ENCODE peak calls at places on chromosome 10, in five cellular contexts. Q is mesothelial cell of epicardium, P is HCT116, V is BE2C, R is WERI-Rb-1. D is an unnamed sample.

GRCh38 chr10:112539340-112539739 is 92.3 kb downstream of the VTI1A start:
- DNase-seq in Q (no peak), P (peak; percentile 98), V (no peak), R (no peak), D (no peak)

GRCh38 chr10:80528901-80529300 is 8.8 kb upstream of the SH2D4B start:
- DNase-seq in Q (no peak), P (no peak), V (no peak), R (no peak), D (no peak)

GRCh38 chr10:28997736-28998135 is 291.1 kb upstream of the LYZL1 start:
- DNase-seq in Q (no peak), P (no peak), V (no peak), R (no peak), D (no peak)

GRCh38 chr10:50254479-50254878 is 3.2 kb upstream of the ASAH2 start:
- DNase-seq in Q (no peak), P (no peak), V (no peak), R (no peak), D (no peak)

GRCh38 chr10:8331896-8332729 is 277.6 kb downstream of the GATA3 start:
- DNase-seq in Q (no peak), P (no peak), V (peak; percentile 79), R (no peak), D (peak; percentile 47)

GRCh38 chr10:63236113-63236935 is 103.2 kb downstream of the NRBF2 start:
- DNase-seq in Q (no peak), P (peak; percentile 82), V (no peak), R (no peak), D (no peak)

GRCh38 chr10:17510242-17510908 is 56.0 kb upstream of the ST8SIA6 start:
- DNase-seq in Q (no peak), P (no peak), V (no peak), R (no peak), D (no peak)

GRCh38 chr10:82737556-82737955 is 862.6 kb downstream of the NRG3 start:
- DNase-seq in Q (no peak), P (no peak), V (no peak), R (peak; percentile 53), D (peak; percentile 31)

GRCh38 chr10:36448760-36449681 is 676.4 kb upstream of the ANKRD30A start:
- DNase-seq in Q (no peak), P (no peak), V (no peak), R (no peak), D (no peak)

GRCh38 chr10:101839002-101839401 is 4.6 kb downstream of the KCNIP2 start:
- DNase-seq in Q (no peak), P (no peak), V (no peak), R (no peak), D (no peak)

GRCh38 chr10:101840741-101841453 is 2.7 kb downstream of the KCNIP2 start:
- DNase-seq in Q (peak; percentile 73), P (peak; percentile 72), V (peak; percentile 86), R (peak; percentile 85), D (peak; percentile 95)

GRCh38 chr10:101841826-101842225 is 1.8 kb downstream of the KCNIP2 start:
- DNase-seq in Q (no peak), P (no peak), V (peak; percentile 37), R (no peak), D (no peak)

GRCh38 chr10:101839421-101840063 is 4.1 kb downstream of the KCNIP2 start:
- DNase-seq in Q (no peak), P (peak; percentile 38), V (peak; percentile 71), R (no peak), D (peak; percentile 71)

GRCh38 chr10:101840102-101840684 is 3.4 kb downstream of the KCNIP2 start:
- DNase-seq in Q (no peak), P (no peak), V (no peak), R (no peak), D (peak; percentile 30)
- TF ChIP-seq CTCF in Q (no peak), P (no peak), V (no peak), R (no peak), D (no peak)

GRCh38 chr10:15244635-15245197 is 76.2 kb upstream of the NMT2 start:
- DNase-seq in Q (no peak), P (no peak), V (no peak), R (no peak), D (no peak)

GRCh38 chr10:15245530-15245929 is 77.0 kb upstream of the NMT2 start:
- DNase-seq in Q (no peak), P (peak; percentile 21), V (peak; percentile 16), R (no peak), D (no peak)
- TF ChIP-seq CTCF in Q (no peak), P (peak; percentile 66), V (peak; percentile 37), R (peak; percentile 35), D (peak; percentile 23)

DNA sequence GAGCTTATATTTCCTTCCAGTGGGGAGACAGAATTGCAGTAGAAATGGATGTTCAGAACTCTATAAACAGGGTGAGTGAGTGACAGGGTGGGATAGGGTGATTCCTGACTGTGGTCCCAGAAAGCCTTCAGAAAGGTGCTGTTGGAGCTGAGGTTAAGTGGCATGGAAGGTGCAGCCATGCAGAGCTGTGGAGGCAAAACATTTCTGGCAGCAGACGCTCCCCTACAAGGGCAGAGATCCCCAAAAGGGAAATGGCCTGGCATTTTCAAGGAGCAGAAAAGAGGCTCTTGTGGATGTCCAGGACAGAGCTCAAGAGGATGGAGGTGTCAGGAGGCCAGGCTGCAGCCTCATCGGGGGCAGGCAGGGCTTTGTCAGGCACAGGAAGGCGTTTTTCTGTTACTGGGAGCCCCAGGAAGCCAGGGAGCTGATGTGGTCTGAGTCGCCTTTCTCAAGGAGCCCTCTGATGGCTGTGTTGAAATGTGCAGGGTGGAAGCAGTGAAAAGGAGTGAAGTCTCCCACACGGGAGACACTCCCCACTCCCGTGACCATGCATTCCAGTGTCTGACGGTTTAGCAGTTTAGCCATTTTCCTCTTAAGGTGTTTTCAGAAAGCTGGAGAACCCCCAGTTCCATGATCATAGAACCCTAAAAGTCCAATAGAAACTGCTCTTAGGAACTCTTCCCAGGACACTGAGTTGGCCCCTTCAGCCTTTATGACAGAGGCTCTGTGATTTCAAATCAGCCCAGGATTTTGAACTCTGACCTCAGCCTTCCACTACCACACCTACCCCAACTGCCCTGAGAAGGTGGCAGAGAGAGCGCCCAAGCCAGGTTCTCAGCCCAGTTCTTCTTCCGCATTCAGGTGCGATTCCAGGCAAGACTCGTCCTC is 96.2 kb downstream of the C10orf105 start:
- DNase-seq in Q (no peak), P (no peak), V (no peak), R (peak; percentile 32), D (peak; percentile 25)
- TF ChIP-seq CTCF in Q (no peak), P (peak; percentile 27), V (no peak), R (peak; percentile 42), D (no peak)

GRCh38 chr10:79385804-79386531 is 38.7 kb downstream of the PPIF start:
- DNase-seq in Q (peak; percentile 13), P (no peak), V (no peak), R (peak; percentile 47), D (no peak)
- TF ChIP-seq CTCF in Q (no peak), P (no peak), V (peak; percentile 32), R (peak; percentile 35), D (no peak)

GRCh38 chr10:107244122-107244521 is 79.6 kb upstream of the SORCS1 start:
- DNase-seq in Q (no peak), P (no peak), V (no peak), R (no peak), D (no peak)

GRCh38 chr10:107238275-107238674 is 73.8 kb upstream of the SORCS1 start:
- DNase-seq in Q (no peak), P (no peak), V (no peak), R (no peak), D (no peak)
- TF ChIP-seq CTCF in Q (no peak), P (no peak), V (no peak), R (no peak), D (no peak)

DNA sequence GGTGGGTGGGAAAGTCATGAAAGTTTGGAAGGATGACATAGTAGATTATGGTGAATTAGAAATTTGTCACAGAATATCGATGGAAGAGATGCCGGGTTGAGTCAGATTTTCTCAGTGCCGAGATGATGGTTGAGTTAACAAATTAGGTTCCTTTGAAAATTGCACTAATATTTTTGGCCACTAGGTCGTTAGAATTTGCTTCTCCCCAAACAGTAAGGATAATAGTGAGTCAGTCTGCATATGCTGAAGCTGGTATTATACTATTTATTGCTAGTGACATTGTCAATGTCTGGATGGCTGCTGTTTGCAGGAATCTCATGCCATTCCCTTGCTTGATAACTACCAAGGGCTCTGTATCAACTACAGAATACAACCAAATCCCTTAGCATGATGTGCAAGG is 37.7 kb upstream of the MINDY3 start:
- DNase-seq in Q (no peak), P (no peak), V (no peak), R (no peak), D (no peak)
- TF ChIP-seq CTCF in Q (peak; percentile 78), P (peak; percentile 51), V (peak; percentile 38), R (no peak), D (peak; percentile 15)

DNA sequence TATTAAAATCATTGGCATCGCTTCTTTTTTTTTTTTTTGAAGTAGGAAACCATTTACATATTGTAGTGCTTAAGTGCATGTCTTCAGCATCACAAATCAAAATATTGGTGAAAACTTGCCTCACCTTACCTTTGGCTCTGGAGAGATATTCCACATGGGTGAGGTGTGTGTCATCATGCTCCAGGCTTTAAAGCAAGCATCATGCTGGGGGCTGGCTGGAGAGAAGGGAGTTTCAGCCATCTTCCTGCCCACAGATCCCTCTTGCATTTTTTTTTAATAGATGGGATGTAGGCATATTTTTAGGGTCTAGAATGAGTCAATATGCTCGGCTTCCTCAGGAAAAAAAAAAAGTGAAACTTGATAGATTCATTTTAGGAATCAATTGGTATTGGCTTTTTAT is 2.3 kb upstream of the INSYN2A start:
- DNase-seq in Q (no peak), P (no peak), V (no peak), R (no peak), D (no peak)
- TF ChIP-seq CTCF in Q (no peak), P (no peak), V (no peak), R (no peak), D (no peak)

GRCh38 chr10:101536800-101537199 is 51.3 kb downstream of the POLL start:
- DNase-seq in Q (no peak), P (peak; percentile 39), V (no peak), R (no peak), D (no peak)
- TF ChIP-seq CTCF in Q (no peak), P (peak; percentile 93), V (peak; percentile 62), R (peak; percentile 18), D (peak; percentile 64)

D was measured in nephron progenitor cell.